ENCODE peak calls at places on chromosomes 2 and 18, in seven cellular contexts. T is T follicular helper cell, B is A172, W is endothelial cell, V is left cardiac atrium, S is amniotic stem cell, X is neural crest cell. C is an unnamed sample.

GRCh38 chr18:7273301-7273911 is 42.5 kb downstream of the LRRC30 start:
- DNase-seq in V (peak), X (no peak), B (peak), S (peak), W (peak), T (no peak), C (no peak)

GRCh38 chr18:45521777-45522176 is 93.5 kb upstream of the SLC14A2 start:
- DNase-seq in T (no peak), S (no peak), W (no peak), V (peak), B (no peak), X (no peak), C (no peak)

GRCh38 chr2:62409442-62409841 is 96.6 kb downstream of the TMEM17 start:
- DNase-seq in B (no peak), T (no peak), V (no peak), W (no peak), S (no peak), X (no peak), C (no peak)

GRCh38 chr2:118169359-118170005 is 81.2 kb downstream of the INSIG2 start:
- DNase-seq in W (no peak), T (no peak), X (no peak), V (peak), B (no peak), S (no peak), C (no peak)

GRCh38 chr2:221569342-221570278 is 2.5 kb downstream of the EPHA4 start:
- DNase-seq in X (peak), T (no peak), W (no peak), B (no peak), V (no peak), S (no peak), C (no peak)

GRCh38 chr18:25921677-25922421 is 168.6 kb downstream of the SS18 start:
- DNase-seq in S (no peak), T (peak), V (no peak), X (peak), B (peak), W (peak), C (peak)

GRCh38 chr2:227106845-227107759 is 56.9 kb downstream of the COL4A4 start:
- DNase-seq in W (peak), X (peak), S (peak), T (no peak), B (peak), V (no peak), C (peak)

GRCh38 chr2:171244466-171244969 is 83.8 kb upstream of the TLK1 start:
- DNase-seq in W (no peak), V (no peak), B (no peak), T (no peak), X (no peak), S (no peak), C (no peak)

GRCh38 chr2:152409691-152410597 is 75.0 kb downstream of the FMNL2 start:
- DNase-seq in T (no peak), W (no peak), V (no peak), S (no peak), B (no peak), X (no peak), C (no peak)

GRCh38 chr2:166360906-166361305 is 14.8 kb downstream of the SCN9A start:
- DNase-seq in V (no peak), X (no peak), B (no peak), S (no peak), W (no peak), T (no peak), C (no peak)

GRCh38 chr2:127014224-127014623 is 92.7 kb downstream of the BIN1 start:
- DNase-seq in S (no peak), B (no peak), X (no peak), W (no peak), T (no peak), V (no peak), C (no peak)

GRCh38 chr2:183665976-183666375 is 541.7 kb downstream of the NUP35 start:
- DNase-seq in V (no peak), X (no peak), S (no peak), B (peak), T (no peak), W (no peak), C (no peak)

GRCh38 chr2:156565066-156565710 is 129.0 kb downstream of the GPD2 start:
- DNase-seq in S (peak), B (peak), X (no peak), T (no peak), V (no peak), W (no peak), C (no peak)

GRCh38 chr2:230326453-230327417 is at the start of gene SP140L:
- DNase-seq in B (peak), W (no peak), T (peak), X (no peak), V (peak), S (peak), C (peak)

GRCh38 chr2:228469721-228470120 is 288.2 kb upstream of the SPHKAP start:
- DNase-seq in X (no peak), S (no peak), T (no peak), W (no peak), B (no peak), V (no peak), C (no peak)

GRCh38 chr2:13193900-13194299 is 477.2 kb downstream of the TRIB2 start:
- DNase-seq in B (peak), S (peak), W (peak), T (no peak), V (no peak), X (no peak), C (peak)

GRCh38 chr2:32792416-32792815 is 154.3 kb upstream of the LTBP1 start:
- DNase-seq in W (no peak), T (no peak), B (no peak), X (no peak), S (no peak), V (peak), C (no peak)